ENCODE peak calls at places on chromosomes 1 and 21, in nine cellular contexts. N, S, A, Y, R, J, U, Z and Q are unnamed samples.
A peak's percentile ranks its signal among the peaks of the same experiment; 100 is the strongest.

GRCh38 chr1:223137402-223138100 is 5.5 kb downstream of the TLR5 start:
- DNase-seq in N (no peak), U (no peak), Y (no peak), R (peak; percentile 70), Z (no peak), J (peak; percentile 57), A (peak; percentile 65), S (no peak), Q (no peak)

GRCh38 chr1:225467193-225468020 is 39.6 kb upstream of the LBR start:
- DNase-seq in U (peak; percentile 56), N (peak; percentile 96), Z (no peak), R (peak; percentile 75), Y (peak; percentile 66), A (peak; percentile 87), S (peak; percentile 76), J (no peak), Q (peak; percentile 94)

GRCh38 chr1:113552244-113552643 is 161.9 kb downstream of the MAGI3 start:
- DNase-seq in U (no peak), J (no peak), R (no peak), N (no peak), Z (no peak), S (no peak), Y (no peak), A (no peak), Q (no peak)

GRCh38 chr1:156591181-156591431 is 470 bp upstream of the NAXE start:
- DNase-seq in U (no peak), N (no peak), J (no peak), R (no peak), A (no peak), S (no peak), Z (no peak), Y (no peak), Q (no peak)

GRCh38 chr1:113759341-113760101 is at the start of gene PHTF1:
- DNase-seq in U (peak; percentile 82), R (peak; percentile 82), J (peak; percentile 35), Y (peak; percentile 79), Z (peak; percentile 82), S (peak; percentile 74), A (peak; percentile 63), N (peak; percentile 67), Q (no peak)

GRCh38 chr1:213676741-213677140 is 311.0 kb upstream of the PROX1 start:
- DNase-seq in S (no peak), Z (no peak), U (no peak), R (no peak), J (no peak), A (no peak), Y (no peak), N (no peak), Q (no peak)

GRCh38 chr1:32753532-32754281 is 51.1 kb upstream of the SYNC start:
- DNase-seq in S (peak; percentile 79), U (peak; percentile 70), N (peak; percentile 64), R (peak; percentile 80), Y (peak; percentile 69), A (no peak), Z (peak; percentile 54), J (no peak), Q (no peak)

GRCh38 chr1:28855469-28855944 is 43.5 kb downstream of the OPRD1 start:
- DNase-seq in R (no peak), U (no peak), J (no peak), Y (no peak), N (no peak), S (no peak), A (no peak), Z (no peak), Q (no peak)

GRCh38 chr1:26695417-26696190 is at the start of gene ARID1A:
- DNase-seq in S (peak; percentile 97), Y (peak; percentile 97), J (peak; percentile 93), R (peak; percentile 97), A (peak; percentile 93), N (peak; percentile 98), U (peak; percentile 96), Z (peak; percentile 99), Q (peak; percentile 97)

GRCh38 chr1:38344705-38345104 is 298.1 kb upstream of the POU3F1 start:
- DNase-seq in Z (no peak), Y (no peak), J (no peak), R (no peak), A (no peak), S (no peak), U (no peak), N (no peak), Q (no peak)

GRCh38 chr21:44862869-44863685 is 10.4 kb downstream of the PTTG1IP start:
- DNase-seq in S (no peak), J (no peak), Z (no peak), R (no peak), N (no peak), Y (peak; percentile 4), A (no peak), U (no peak), Q (no peak)

GRCh38 chr1:59678809-59679228 is 135.9 kb upstream of the HOOK1 start:
- DNase-seq in Y (no peak), A (no peak), N (no peak), Z (peak; percentile 98), R (no peak), S (no peak), U (no peak), J (peak; percentile 99), Q (no peak)

GRCh38 chr1:116852367-116852766 is 57.3 kb upstream of the PTGFRN start:
- DNase-seq in Y (no peak), U (no peak), J (no peak), Z (no peak), A (no peak), N (no peak), S (no peak), R (no peak), Q (no peak)

DNA sequence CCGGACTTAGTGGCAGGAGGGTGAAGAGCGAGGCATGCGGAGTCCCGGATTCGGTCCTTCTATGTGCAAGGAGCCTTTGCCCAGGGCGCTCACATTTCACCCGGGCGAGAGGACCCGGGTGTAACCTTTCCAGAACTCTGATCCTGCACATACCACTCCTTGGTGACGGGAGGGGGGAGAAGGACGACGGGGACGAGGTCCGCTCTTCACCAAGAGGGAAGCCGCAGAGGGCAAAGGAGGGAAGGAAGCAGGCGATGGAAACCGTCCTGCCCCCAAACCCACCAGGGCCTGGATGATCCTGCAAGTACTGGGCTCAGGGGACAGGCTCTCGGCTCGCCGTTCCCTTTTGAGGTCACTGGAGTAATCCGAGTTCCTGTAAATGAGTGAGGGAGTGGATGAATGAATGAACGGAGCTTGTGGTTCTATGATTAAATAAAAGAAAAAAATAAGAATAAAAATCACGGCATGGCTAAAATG is 993 bp downstream of the SYPL2 start:
- DNase-seq in R (no peak), Y (no peak), A (no peak), S (no peak), U (no peak), Z (no peak), J (no peak), N (no peak), Q (no peak)
- H3K4me3 ChIP-seq in R (peak overlapping the region; percentile 68), Y (peak overlapping the region; percentile 70), A (no peak overlapping the region), S (peak overlapping the region; percentile 57), U (peak overlapping the region; percentile 87), Z (no peak overlapping the region), J (no peak overlapping the region), N (no peak overlapping the region), Q (no peak overlapping the region)

DNA sequence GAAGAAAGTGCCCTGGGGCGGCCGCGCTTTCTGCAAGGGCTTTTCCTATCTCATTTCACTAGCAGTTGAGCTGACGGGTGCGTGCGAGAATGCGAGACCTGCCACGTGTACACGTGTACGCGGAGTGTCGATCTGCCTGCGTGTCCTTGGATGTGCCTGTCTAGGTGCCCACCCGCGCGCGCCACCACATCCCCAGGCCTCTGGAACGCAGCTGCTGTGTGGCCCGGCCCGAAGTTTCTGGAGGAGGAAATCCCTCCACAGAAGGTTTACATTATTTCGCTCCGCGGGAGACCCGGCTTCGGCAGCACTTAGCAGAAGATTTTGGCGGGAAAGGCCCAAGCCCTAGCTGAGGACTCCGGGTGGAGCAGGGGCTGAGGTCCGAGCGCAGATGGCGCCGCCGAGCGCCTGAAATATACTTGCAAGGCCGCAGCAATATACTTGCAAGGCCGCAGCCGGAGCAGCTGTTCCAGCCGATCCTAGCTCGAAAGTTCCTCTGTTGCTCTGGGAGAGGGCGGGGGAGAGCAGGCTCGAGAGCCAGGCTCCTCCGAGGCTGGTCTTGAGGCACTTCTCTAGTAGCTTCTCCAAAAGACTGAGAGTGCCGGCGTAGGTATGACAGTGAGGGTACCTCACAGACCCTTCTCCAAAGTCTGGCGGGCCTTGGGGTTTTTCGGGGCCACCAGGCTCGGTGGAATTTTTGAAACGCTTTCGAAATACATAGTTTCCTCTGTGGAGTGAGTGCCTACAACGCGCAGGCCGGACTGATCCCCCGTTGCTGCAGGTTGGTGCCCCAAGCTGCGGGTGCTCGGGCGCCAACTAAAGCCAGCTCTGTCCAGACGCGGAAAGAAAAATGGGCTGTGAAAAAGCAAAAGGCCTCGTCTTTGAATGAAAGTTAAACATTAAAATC is 3.8 kb downstream of the TBX15 start:
- DNase-seq in A (no peak), Z (peak; percentile 70), U (peak; percentile 58), S (peak; percentile 79), Y (peak; percentile 21), R (no peak), N (no peak), J (no peak), Q (no peak)
- H3K4me3 ChIP-seq in A (no peak overlapping the region), Z (peak overlapping the region; percentile 62), U (peak overlapping the region; percentile 71), S (peak overlapping the region; percentile 56), Y (peak overlapping the region; percentile 5), R (peak overlapping the region; percentile 28), N (no peak overlapping the region), J (peak overlapping the region; percentile 73), Q (no peak overlapping the region)

DNA sequence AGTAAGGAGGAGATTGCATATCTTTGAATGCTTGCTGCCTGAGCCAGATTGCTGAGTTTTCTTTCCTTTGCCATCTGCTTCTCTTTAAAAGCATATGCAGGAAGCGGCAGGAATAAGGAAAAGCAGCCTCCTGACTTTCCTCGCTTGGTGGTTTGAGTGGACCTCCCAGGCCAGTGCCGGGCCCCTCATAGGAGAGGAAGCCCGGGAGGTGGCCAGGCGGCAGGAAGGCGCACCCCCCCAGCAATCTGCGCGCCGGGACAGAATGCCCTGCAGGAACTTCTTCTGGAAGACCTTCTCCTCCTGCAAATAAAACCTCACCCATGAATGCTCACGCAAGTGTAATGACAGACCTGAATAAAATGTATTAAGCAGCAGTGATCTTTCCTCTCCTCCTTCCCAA is 1.5 kb downstream of the CORT start:
- DNase-seq in N (no peak), A (no peak), R (no peak), Y (no peak), S (no peak), J (no peak), U (no peak), Z (peak; percentile 11), Q (no peak)
- H3K4me3 ChIP-seq in N (no peak overlapping the region), A (no peak overlapping the region), R (no peak overlapping the region), Y (no peak overlapping the region), S (peak overlapping the region; percentile 16), J (peak overlapping the region; percentile 20), U (no peak overlapping the region), Z (no peak overlapping the region), Q (no peak overlapping the region)

DNA sequence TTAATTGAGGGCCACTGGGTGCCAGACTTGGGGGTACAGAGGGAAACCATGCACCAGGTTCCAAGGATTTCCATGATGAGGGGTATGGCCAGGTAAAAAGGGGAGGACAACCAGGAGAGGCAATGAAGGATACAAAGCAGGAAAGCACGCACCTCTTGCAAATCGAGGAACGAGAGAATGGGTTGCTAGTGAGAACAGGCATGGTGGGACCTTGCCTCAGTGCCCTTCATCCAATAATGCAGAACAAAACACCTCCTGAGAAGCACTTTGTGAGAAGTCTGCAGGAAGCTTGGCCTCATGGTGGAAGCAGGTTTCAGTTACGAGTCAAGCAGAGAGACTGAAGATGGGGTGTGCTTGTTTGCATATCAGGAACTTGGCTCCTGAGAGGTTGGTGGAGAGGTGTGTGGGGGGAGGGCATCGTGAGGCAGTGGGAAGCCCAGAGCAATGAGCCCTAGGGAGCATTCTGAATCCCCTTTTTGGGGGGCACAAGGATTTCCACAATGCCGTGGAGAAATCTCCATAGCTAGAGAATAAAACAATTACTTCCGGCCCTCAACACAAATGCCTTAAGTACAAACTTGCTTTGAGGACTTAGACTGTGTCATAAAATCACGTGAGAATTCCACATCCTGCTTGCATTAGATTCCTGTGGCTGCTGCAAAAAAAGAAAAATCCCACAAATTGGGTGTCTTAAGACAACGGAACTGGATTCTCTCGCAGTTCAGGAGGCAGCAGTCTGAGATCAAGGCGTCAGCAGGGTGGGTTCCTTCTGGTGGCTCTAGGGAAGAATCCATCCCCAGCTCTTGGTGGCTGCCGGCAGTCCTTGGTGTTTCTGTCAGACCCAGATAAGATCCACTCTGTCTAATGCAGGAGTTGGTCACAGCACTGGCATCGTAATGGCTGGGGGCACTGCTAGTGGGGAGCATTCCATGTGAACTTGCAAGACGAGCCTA is 54.9 kb upstream of the BACE2 start:
- DNase-seq in U (no peak), J (peak; percentile 51), R (no peak), S (peak; percentile 75), A (no peak), Y (no peak), Z (peak; percentile 88), N (peak; percentile 13), Q (peak; percentile 98)
- H3K4me3 ChIP-seq in U (no peak overlapping the region), J (peak overlapping the region; percentile 11), R (no peak overlapping the region), S (peak overlapping the region; percentile 39), A (no peak overlapping the region), Y (no peak overlapping the region), Z (no peak overlapping the region), N (peak overlapping the region; percentile 57), Q (peak overlapping the region; percentile 43)